ENCODE peak calls at places on chromosomes 2 and 18, in ten cellular contexts. U is stimulated activated CD4-positive, alpha-beta T cell treated with anti-CD3 and anti-CD28 coated beads, Interleukin-12 subunit alpha, Interleukin-12 subunit beta, amount 100 ng/mL, for 48 hours; L is HT-29; N is activated T-helper 9 cell treated with anti-CD3 and anti-CD28 coated beads, Interleukin-2, amount 50 U/mL, for 16 hours; W is stomach; J is foreskin melanocyte; G is renal cortical epithelial cell; P is stimulated activated CD8-positive, alpha-beta memory T cell treated with anti-CD3 and anti-CD28 coated beads, Interleukin-12 subunit alpha, Interleukin-12 subunit beta, amount 100 ng/mL, for 1 hour; Q is H4; B is ELR. S is an unnamed sample.

GRCh38 chr18:54950221-54950620 is 9.0 kb downstream of the CCDC68 start:
- DNase-seq in P (no peak), W (peak), G (no peak), U (no peak), L (peak), N (no peak), J (no peak), Q (no peak), B (no peak), S (no peak)

GRCh38 chr18:36518839-36519238 is 221.3 kb downstream of the FHOD3 start:
- DNase-seq in G (no peak), Q (peak), U (no peak), P (no peak), W (no peak), N (no peak), L (no peak), J (no peak), B (peak), S (no peak)

GRCh38 chr2:25606892-25607291 is 66.5 kb downstream of the DTNB start:
- DNase-seq in W (no peak), P (no peak), Q (no peak), N (no peak), L (peak), B (peak), J (peak), G (peak), U (no peak), S (no peak)

GRCh38 chr2:780002-780401 is 102.8 kb upstream of the TMEM18 start:
- DNase-seq in P (no peak), N (no peak), B (no peak), L (no peak), G (no peak), W (no peak), Q (no peak), U (no peak), J (no peak), S (no peak)

GRCh38 chr2:226478121-226478809 is 321.4 kb downstream of the IRS1 start:
- DNase-seq in W (peak), N (no peak), U (no peak), J (peak), B (peak), Q (peak), P (no peak), G (peak), L (peak), S (peak)

GRCh38 chr2:141957827-141958440 is 172.9 kb downstream of the LRP1B start:
- DNase-seq in G (peak), L (no peak), Q (no peak), P (no peak), J (no peak), B (peak), N (no peak), U (no peak), W (no peak), S (no peak)

GRCh38 chr2:101308432-101309210 is at the start of gene RNF149:
- DNase-seq in J (peak), U (peak), P (peak), L (peak), N (peak), Q (peak), G (peak), B (peak), W (peak), S (peak)

GRCh38 chr2:189466656-189467055 is 25.4 kb downstream of the WDR75 start:
- DNase-seq in N (no peak), P (no peak), B (peak), U (no peak), W (no peak), G (peak), J (peak), L (peak), Q (peak), S (no peak)

GRCh38 chr18:48079885-48080284 is 149.4 kb upstream of the SMAD2 start:
- DNase-seq in P (no peak), Q (no peak), G (no peak), L (no peak), B (no peak), N (no peak), W (no peak), J (no peak), U (no peak), S (no peak)

GRCh38 chr2:66834859-66835258 is 399.9 kb downstream of the MEIS1 start:
- DNase-seq in P (no peak), B (no peak), L (no peak), G (no peak), U (no peak), W (no peak), Q (no peak), J (no peak), N (no peak), S (no peak)

GRCh38 chr2:10763461-10763800 is 42.0 kb downstream of the ATP6V1C2 start:
- DNase-seq in U (no peak), J (no peak), W (no peak), P (no peak), Q (no peak), B (no peak), L (no peak), G (no peak), N (no peak), S (no peak)

GRCh38 chr18:3616744-3617143 is 166.8 kb downstream of the TGIF1 start:
- DNase-seq in W (no peak), P (no peak), J (no peak), B (no peak), U (no peak), N (no peak), Q (no peak), L (no peak), G (no peak), S (no peak)

GRCh38 chr2:30225131-30225762 is 6.1 kb upstream of the LBH start:
- DNase-seq in J (no peak), L (no peak), U (no peak), P (no peak), G (peak), Q (peak), B (peak), W (no peak), N (no peak), S (no peak)

GRCh38 chr2:128196026-128196822 is 105.2 kb downstream of the UGGT1 start:
- DNase-seq in J (no peak), P (no peak), U (no peak), N (no peak), W (peak), Q (peak), L (peak), B (peak), G (peak), S (no peak)

S was measured in SW 1271.